ENCODE peak calls at places on chromosomes 3 and 15, in seven cellular contexts. P is K562, H is HCT116, W is HepG2, L is SK-N-SH, Y is GM12878, K is H1. U is an unnamed sample.

GRCh38 chr3:82715091-82715856 is 953.8 kb upstream of the GBE1 start:
- DNase-seq in P (no peak), H (no peak), W (no peak), L (no peak), Y (no peak), K (no peak), U (no peak)

GRCh38 chr3:11134794-11135193 is 19.5 kb upstream of the HRH1 start:
- DNase-seq in P (no peak), H (no peak), W (no peak), L (no peak), Y (no peak), K (no peak), U (no peak)

GRCh38 chr3:173225351-173225750 is 84.3 kb upstream of the SPATA16 start:
- DNase-seq in P (no peak), H (no peak), W (no peak), L (no peak), Y (no peak), K (no peak), U (no peak)

GRCh38 chr3:59143447-59143846 is 93.6 kb upstream of the CFAP20DC start:
- DNase-seq in P (no peak), H (peak), W (no peak), L (no peak), Y (no peak), K (no peak), U (peak)

GRCh38 chr3:181704421-181705066 is 7.2 kb upstream of the SOX2 start:
- DNase-seq in P (no peak), H (no peak), W (no peak), L (no peak), Y (no peak), K (peak), U (no peak)

GRCh38 chr15:83692820-83693581 is 39.1 kb downstream of the ADAMTSL3 start:
- DNase-seq in P (no peak), H (no peak), W (no peak), L (no peak), Y (no peak), K (no peak), U (no peak)

GRCh38 chr3:99945328-99945995 is 127.8 kb downstream of the CMSS1 start:
- DNase-seq in P (no peak), H (no peak), W (no peak), L (no peak), Y (no peak), K (no peak), U (no peak)

GRCh38 chr3:140219923-140220452 is 285.0 kb downstream of the CLSTN2 start:
- DNase-seq in P (peak), H (no peak), W (no peak), L (no peak), Y (no peak), K (no peak), U (no peak)

GRCh38 chr3:120284702-120285507 is at the start of gene GPR156:
- DNase-seq in P (no peak), H (no peak), W (no peak), L (peak), Y (no peak), K (peak), U (peak)

GRCh38 chr15:65532738-65533051 is 2.4 kb downstream of the HACD3 start:
- DNase-seq in P (peak), H (no peak), W (peak), L (no peak), Y (no peak), K (no peak), U (no peak)

GRCh38 chr3:148902173-148902791 is 37.2 kb downstream of the CPA3 start:
- DNase-seq in P (no peak), H (no peak), W (no peak), L (no peak), Y (no peak), K (no peak), U (no peak)

GRCh38 chr3:117133066-117133465 is 423.5 kb downstream of the TUSC7 start:
- DNase-seq in P (no peak), H (no peak), W (no peak), L (no peak), Y (no peak), K (no peak), U (no peak)

GRCh38 chr15:75732809-75733451 is 20.3 kb upstream of the CSPG4 start:
- DNase-seq in P (peak), H (peak), W (peak), L (peak), Y (no peak), K (peak), U (peak)

GRCh38 chr3:60046212-60046611 is 996.4 kb upstream of the CFAP20DC start:
- DNase-seq in P (no peak), H (no peak), W (no peak), L (no peak), Y (no peak), K (no peak), U (no peak)

GRCh38 chr3:9499455-9500107 is 54.0 kb downstream of the LHFPL4 start:
- DNase-seq in P (no peak), H (no peak), W (no peak), L (no peak), Y (no peak), K (peak), U (no peak)

GRCh38 chr15:48285329-48286214 is 45.7 kb upstream of the DUT start:
- DNase-seq in P (peak), H (peak), W (peak), L (peak), Y (peak), K (peak), U (peak)

GRCh38 chr3:66407281-66408218 is 93.3 kb downstream of the LRIG1 start:
- DNase-seq in P (peak), H (peak), W (peak), L (peak), Y (no peak), K (peak), U (peak)

GRCh38 chr3:13197281-13197680 is 124.1 kb upstream of the IQSEC1 start:
- DNase-seq in P (no peak), H (no peak), W (no peak), L (no peak), Y (no peak), K (no peak), U (no peak)

GRCh38 chr3:64150527-64151238 is 74.6 kb downstream of the PRICKLE2 start:
- DNase-seq in P (no peak), H (no peak), W (peak), L (peak), Y (no peak), K (no peak), U (peak)

GRCh38 chr15:90594297-90594696 is 64.6 kb downstream of the CRTC3 start:
- DNase-seq in P (no peak), H (no peak), W (no peak), L (no peak), Y (peak), K (no peak), U (peak)

GRCh38 chr3:41202834-41203345 is 3.6 kb downstream of the CTNNB1 start:
- DNase-seq in P (peak), H (no peak), W (peak), L (peak), Y (no peak), K (no peak), U (peak)

GRCh38 chr15:31214864-31215489 is 111.7 kb upstream of the KLF13 start:
- DNase-seq in P (no peak), H (no peak), W (no peak), L (no peak), Y (no peak), K (no peak), U (no peak)

GRCh38 chr3:50674349-50675178 is at the start of gene DOCK3:
- DNase-seq in P (peak), H (no peak), W (no peak), L (peak), Y (no peak), K (peak), U (peak)

GRCh38 chr15:85840802-85841152 is 46.1 kb upstream of the KLHL25 start:
- DNase-seq in P (no peak), H (no peak), W (no peak), L (no peak), Y (no peak), K (no peak), U (no peak)

GRCh38 chr15:100809151-100809550 is 70.5 kb upstream of the ALDH1A3 start:
- DNase-seq in P (no peak), H (no peak), W (no peak), L (no peak), Y (no peak), K (no peak), U (no peak)

GRCh38 chr3:28252016-28252415 is 10.6 kb downstream of the CMC1 start:
- DNase-seq in P (no peak), H (no peak), W (no peak), L (no peak), Y (no peak), K (no peak), U (no peak)

GRCh38 chr3:27559835-27560234 is 75.7 kb upstream of the SLC4A7 start:
- DNase-seq in P (no peak), H (no peak), W (no peak), L (peak), Y (no peak), K (no peak), U (peak)

GRCh38 chr3:30139283-30139682 is 467.1 kb upstream of the TGFBR2 start:
- DNase-seq in P (no peak), H (no peak), W (no peak), L (no peak), Y (no peak), K (no peak), U (no peak)

GRCh38 chr3:196218155-196218712 is 1.9 kb downstream of the SLC51A start:
- DNase-seq in P (no peak), H (no peak), W (no peak), L (no peak), Y (no peak), K (no peak), U (peak)

GRCh38 chr15:22968356-22968755 is 11.8 kb downstream of the CYFIP1 start:
- DNase-seq in P (no peak), H (no peak), W (no peak), L (no peak), Y (no peak), K (no peak), U (no peak)

GRCh38 chr15:58962662-58963565 is 24.5 kb upstream of the RNF111 start:
- DNase-seq in P (no peak), H (no peak), W (no peak), L (no peak), Y (no peak), K (no peak), U (no peak)

GRCh38 chr3:140050977-140051957 is 116.3 kb downstream of the CLSTN2 start:
- DNase-seq in P (peak), H (peak), W (peak), L (peak), Y (no peak), K (peak), U (no peak)

GRCh38 chr15:80640546-80641121 is 54.5 kb upstream of the ABHD17C start:
- DNase-seq in P (no peak), H (no peak), W (no peak), L (no peak), Y (no peak), K (peak), U (no peak)

GRCh38 chr15:43514241-43515057 is 3.0 kb upstream of the MAP1A start:
- DNase-seq in P (peak), H (no peak), W (peak), L (peak), Y (no peak), K (peak), U (peak)

GRCh38 chr15:89174476-89174875 is 46.9 kb downstream of the RLBP1 start:
- DNase-seq in P (no peak), H (no peak), W (no peak), L (no peak), Y (no peak), K (no peak), U (no peak)

DNA sequence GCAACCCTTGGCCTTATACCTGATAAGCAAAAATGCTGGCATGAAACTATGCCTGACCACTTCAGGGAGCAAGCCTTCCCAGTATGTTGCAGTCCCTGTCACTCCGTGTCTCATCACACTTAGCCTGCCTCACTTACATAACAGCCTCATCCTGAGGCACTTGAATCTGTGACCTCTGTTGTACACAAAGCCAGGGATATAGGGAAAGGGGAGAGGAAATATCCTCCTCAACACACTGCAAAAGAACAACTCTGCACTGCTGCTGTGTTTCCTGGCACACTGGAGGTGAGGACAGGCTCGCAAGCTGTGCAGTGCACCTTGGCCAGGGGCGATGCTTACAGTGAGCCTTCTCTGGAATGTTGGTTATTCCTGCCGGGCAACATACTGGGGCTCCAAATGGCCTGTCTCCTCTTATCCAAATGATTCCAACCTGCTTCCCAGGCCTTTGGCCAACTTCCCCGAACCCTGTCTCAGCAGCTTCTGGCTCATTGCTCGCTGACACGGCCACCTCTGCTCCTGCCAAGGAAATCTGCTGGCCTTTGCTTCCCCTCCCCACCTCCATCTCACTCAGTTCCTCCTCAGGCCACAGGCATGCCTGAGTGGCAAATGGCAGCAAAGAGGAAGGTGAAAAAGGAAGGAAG is 109.2 kb downstream of the CD47 start:
- DNase-seq in P (no peak), H (no peak), W (no peak), L (no peak), Y (no peak), K (no peak), U (peak)
- TF ChIP-seq JUND in P (no peak), H (no peak), W (no peak), L (no peak), Y (no peak), K (no peak), U (no peak)

GRCh38 chr3:46286936-46287335 is 44.7 kb downstream of the CCR3 start:
- DNase-seq in P (no peak), H (no peak), W (no peak), L (no peak), Y (no peak), K (no peak), U (no peak)
- TF ChIP-seq JUND in P (no peak), H (no peak), W (no peak), L (no peak), Y (no peak), K (no peak), U (no peak)

DNA sequence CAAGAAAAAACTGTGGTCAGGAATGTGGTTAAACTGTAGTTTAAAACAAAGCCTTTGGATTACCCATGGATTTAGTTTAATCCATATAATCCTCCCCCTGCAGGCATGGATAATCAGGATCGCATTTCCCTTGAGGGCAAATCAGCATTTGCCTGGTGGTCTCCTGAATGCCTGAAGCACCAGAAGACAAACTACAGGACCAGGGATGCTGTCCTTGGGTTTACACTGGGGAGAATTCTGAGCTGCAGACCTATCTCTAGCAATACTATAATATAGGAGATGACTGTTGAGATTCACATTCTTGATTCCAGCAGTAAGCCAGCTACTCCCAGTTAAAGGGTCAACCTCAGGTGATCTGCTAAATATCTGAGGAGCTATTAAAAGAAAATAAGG is 10.6 kb downstream of the PIK3CB start:
- DNase-seq in P (no peak), H (no peak), W (no peak), L (no peak), Y (no peak), K (no peak), U (no peak)
- TF ChIP-seq JUND in P (no peak), H (no peak), W (no peak), L (no peak), Y (no peak), K (no peak), U (no peak)

GRCh38 chr3:19104459-19104858 is 43.9 kb upstream of the KCNH8 start:
- DNase-seq in P (no peak), H (no peak), W (no peak), L (no peak), Y (no peak), K (no peak), U (no peak)

GRCh38 chr3:19106307-19106706 is 42.0 kb upstream of the KCNH8 start:
- DNase-seq in P (no peak), H (no peak), W (no peak), L (no peak), Y (no peak), K (no peak), U (no peak)

GRCh38 chr3:19105826-19106225 is 42.5 kb upstream of the KCNH8 start:
- DNase-seq in P (no peak), H (no peak), W (no peak), L (no peak), Y (no peak), K (no peak), U (no peak)

GRCh38 chr3:19107719-19108118 is 40.6 kb upstream of the KCNH8 start:
- DNase-seq in P (no peak), H (no peak), W (no peak), L (no peak), Y (no peak), K (no peak), U (no peak)

DNA sequence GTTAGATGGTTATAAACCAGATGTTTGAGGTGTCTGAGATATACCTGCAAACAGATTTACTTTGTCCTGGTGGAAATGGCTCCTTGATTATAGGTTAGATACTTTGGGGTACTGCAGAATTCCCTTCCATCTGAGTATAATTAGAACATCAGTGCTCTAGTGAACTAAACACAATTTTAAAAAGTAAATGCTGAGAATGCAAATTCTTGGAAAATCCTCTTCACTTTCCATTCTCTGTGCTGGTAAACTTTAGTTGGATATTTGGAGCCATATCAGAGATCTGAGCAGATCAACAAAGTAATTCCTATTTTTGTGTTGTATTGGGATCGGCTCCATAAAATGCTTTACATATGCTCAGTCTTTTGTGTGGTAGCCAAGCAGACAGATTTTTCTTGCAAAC is 38.0 kb upstream of the KCNH8 start:
- DNase-seq in P (no peak), H (no peak), W (no peak), L (no peak), Y (no peak), K (no peak), U (no peak)
- TF ChIP-seq JUND in P (no peak), H (no peak), W (no peak), L (no peak), Y (no peak), K (no peak), U (no peak)

U was measured in T47D.